ENCODE peak calls at places on chromosome 15, in seven cellular contexts. W is upper lobe of left lung, O is breast epithelium, T is stomach, E is H1, A is GM12878, R is prostate gland. Q is an unnamed sample. For H3K4me1, the result is how much of the 10 kb centered on the place peaks cover.

GRCh38 chr15:100692259-100692658 is 89.9 kb downstream of the ASB7 start:
- DNase-seq in W (no peak), O (no peak), T (no peak), E (no peak), A (no peak), R (no peak), Q (no peak)

GRCh38 chr15:50380089-50380488 is 25.1 kb upstream of the GABPB1 start:
- DNase-seq in W (no peak), O (no peak), T (no peak), E (no peak), A (no peak), R (no peak), Q (no peak)

GRCh38 chr15:74320358-74321247 is 46.8 kb downstream of the CYP11A1 start:
- DNase-seq in W (no peak), O (peak), T (peak), E (peak), A (no peak), R (no peak), Q (no peak)

GRCh38 chr15:87631093-87631492 is 625.4 kb downstream of the NTRK3 start:
- DNase-seq in W (no peak), O (no peak), T (no peak), E (no peak), A (no peak), R (no peak), Q (no peak)

GRCh38 chr15:52765779-52766178 is 24.4 kb downstream of the ONECUT1 start:
- DNase-seq in W (no peak), O (no peak), T (no peak), E (no peak), A (no peak), R (no peak), Q (no peak)

GRCh38 chr15:33098082-33099058 is 96.1 kb downstream of the FMN1 start:
- DNase-seq in W (no peak), O (no peak), T (no peak), E (no peak), A (no peak), R (no peak), Q (no peak)

GRCh38 chr15:92343869-92344643 is 49.6 kb upstream of the ST8SIA2 start:
- DNase-seq in W (no peak), O (peak), T (no peak), E (peak), A (no peak), R (peak), Q (no peak)

GRCh38 chr15:85689729-85690128 is 105.0 kb downstream of the KLHL25 start:
- DNase-seq in W (peak), O (peak), T (peak), E (peak), A (peak), R (peak), Q (peak)

GRCh38 chr15:31067890-31068603 is 33.5 kb downstream of the TRPM1 start:
- DNase-seq in W (no peak), O (no peak), T (no peak), E (peak), A (no peak), R (no peak), Q (no peak)

GRCh38 chr15:31065824-31066223 is 35.7 kb downstream of the TRPM1 start:
- DNase-seq in W (no peak), O (peak), T (no peak), E (peak), A (no peak), R (no peak), Q (no peak)

GRCh38 chr15:31074321-31074720 is 27.2 kb downstream of the TRPM1 start:
- DNase-seq in W (no peak), O (no peak), T (no peak), E (no peak), A (no peak), R (no peak), Q (no peak)

GRCh38 chr15:31069360-31070000 is 32.0 kb downstream of the TRPM1 start:
- DNase-seq in W (no peak), O (no peak), T (no peak), E (peak), A (no peak), R (peak), Q (no peak)

DNA sequence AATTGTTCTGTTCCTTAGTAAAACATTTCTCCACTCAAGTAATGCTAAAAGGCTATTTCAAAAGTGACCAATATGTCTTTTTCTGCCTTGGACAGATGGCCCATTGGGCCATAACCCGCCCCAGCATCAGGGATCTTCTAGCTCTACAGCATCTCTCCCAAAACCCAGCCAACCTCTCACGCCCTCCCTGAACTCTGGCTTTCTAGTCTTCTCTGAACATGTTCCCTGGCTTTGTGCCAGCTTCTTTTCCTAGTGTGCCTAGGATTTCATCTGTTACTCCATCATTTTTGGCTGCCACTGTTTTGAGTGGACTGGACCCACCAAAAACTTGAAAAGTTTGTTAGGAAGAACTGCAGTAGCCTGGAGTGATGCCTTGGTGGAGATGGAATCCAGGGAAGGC is 30.7 kb downstream of the TRPM1 start:
- DNase-seq in W (no peak), O (no peak), T (no peak), E (peak), A (no peak), R (no peak), Q (no peak)
- TF ChIP-seq POLR2AphosphoS5 in W (no peak), O (no peak), T (no peak), E (no peak), A (no peak), R (no peak), Q (no peak)

GRCh38 chr15:99408236-99409096 is 157.2 kb downstream of the LRRC28 start:
- DNase-seq in W (no peak), O (peak), T (no peak), E (no peak), A (no peak), R (peak), Q (no peak)

GRCh38 chr15:99409097-99409473 is 156.7 kb upstream of the MEF2A start:
- DNase-seq in W (no peak), O (peak), T (peak), E (peak), A (no peak), R (peak), Q (peak)

GRCh38 chr15:99407716-99408115 is 156.4 kb downstream of the LRRC28 start:
- DNase-seq in W (no peak), O (no peak), T (no peak), E (no peak), A (no peak), R (no peak), Q (no peak)

GRCh38 chr15:99406120-99406519 is 154.8 kb downstream of the LRRC28 start:
- DNase-seq in W (no peak), O (no peak), T (no peak), E (no peak), A (no peak), R (no peak), Q (no peak)

GRCh38 chr15:99406716-99407487 is 155.6 kb downstream of the LRRC28 start:
- DNase-seq in W (peak), O (no peak), T (no peak), E (no peak), A (no peak), R (no peak), Q (no peak)
- H3K4me1 ChIP-seq in W (under half), O (under half), T (under half), E (under half), A (under half), R (under half), Q (under half)

GRCh38 chr15:69780374-69780773 is 317.3 kb downstream of the TLE3 start:
- DNase-seq in W (no peak), O (no peak), T (no peak), E (no peak), A (no peak), R (no peak), Q (no peak)
- H3K27ac ChIP-seq in W (no peak), O (no peak), T (no peak), E (no peak), A (no peak), R (no peak), Q (no peak)

GRCh38 chr15:70036585-70037343 is 61.0 kb downstream of the TLE3 start:
- DNase-seq in W (no peak), O (no peak), T (peak), E (no peak), A (peak), R (no peak), Q (peak)
- TF ChIP-seq POLR2AphosphoS5 in W (no peak), O (no peak), T (no peak), E (no peak), A (no peak), R (no peak), Q (peak)

DNA sequence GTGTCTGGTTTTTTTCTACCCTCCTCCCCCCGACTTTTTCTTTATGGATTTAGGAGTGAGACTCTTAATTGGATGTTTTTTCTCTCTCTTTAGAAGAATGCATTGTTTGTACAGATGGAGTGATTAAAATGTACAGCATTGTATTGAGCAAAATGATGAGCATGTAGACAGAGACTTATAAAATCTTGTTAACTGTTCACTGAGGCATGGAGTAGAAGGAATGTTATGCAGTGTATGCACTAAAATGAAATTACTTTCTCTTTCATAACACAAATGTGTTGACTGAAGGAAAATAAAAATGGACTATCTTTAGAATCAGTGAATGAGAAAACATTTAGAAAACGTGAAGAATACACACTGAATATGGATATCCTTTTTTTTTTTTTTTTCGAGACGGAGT is 39.8 kb downstream of the ZFAND6 start:
- DNase-seq in W (no peak), O (no peak), T (no peak), E (no peak), A (no peak), R (no peak), Q (no peak)
- H3K4me1 ChIP-seq in W (under half), O (under half), T (under half), E (under half), A (under half), R (under half), Q (half or more)

GRCh38 chr15:67175643-67176071 is 78.8 kb downstream of the AAGAB start:
- DNase-seq in W (peak), O (no peak), T (no peak), E (no peak), A (peak), R (peak), Q (no peak)
- H3K27ac ChIP-seq in W (peak), O (peak), T (peak), E (no peak), A (peak), R (peak), Q (no peak)

Q was measured in spleen.